ENCODE peak calls at places on chromosomes 16 and 17, in five cellular contexts. J is A549; H is NAMALWA; O is occipital lobe; I is activated T-cell treated with anti-CD3 and anti-CD28 coated beads, Interleukin-2, amount 50 U/mL, for 72 hours. X is an unnamed sample.

GRCh38 chr17:17506893-17507464 is 10.8 kb upstream of the RASD1 start:
- DNase-seq in J (no peak), H (no peak), O (peak), I (no peak), X (no peak)

GRCh38 chr16:46973457-46974324 is at the start of gene DNAJA2:
- DNase-seq in J (peak), H (peak), O (peak), I (peak), X (peak)

GRCh38 chr16:49856741-49857330 is 924 bp upstream of the ZNF423 start:
- DNase-seq in J (peak), H (no peak), O (peak), I (peak), X (peak)

GRCh38 chr17:38889745-38890409 is 20.0 kb downstream of the LASP1 start:
- DNase-seq in J (no peak), H (no peak), O (no peak), I (no peak), X (no peak)

GRCh38 chr17:78798695-78799559 is 16.9 kb upstream of the CYTH1 start:
- DNase-seq in J (no peak), H (peak), O (no peak), I (peak), X (no peak)

GRCh38 chr16:80759419-80760162 is 44.8 kb downstream of the CDYL2 start:
- DNase-seq in J (no peak), H (no peak), O (no peak), I (no peak), X (no peak)

GRCh38 chr17:40087903-40088718 is 12.3 kb downstream of the NR1D1 start:
- DNase-seq in J (no peak), H (no peak), O (no peak), I (no peak), X (no peak)

GRCh38 chr17:19271751-19272357 is 34.7 kb downstream of the EPN2 start:
- DNase-seq in J (no peak), H (no peak), O (no peak), I (no peak), X (no peak)

GRCh38 chr17:8426094-8426720 is 9.5 kb upstream of the NDEL1 start:
- DNase-seq in J (no peak), H (no peak), O (no peak), I (no peak), X (no peak)

GRCh38 chr16:23729503-23730424 is 16.7 kb upstream of the ERN2 start:
- DNase-seq in J (no peak), H (no peak), O (no peak), I (no peak), X (no peak)

GRCh38 chr16:990516-991291 is 9.1 kb downstream of the SOX8 start:
- DNase-seq in J (no peak), H (no peak), O (no peak), I (no peak), X (no peak)

GRCh38 chr17:29836643-29837042 is 93.4 kb downstream of the SSH2 start:
- DNase-seq in J (no peak), H (no peak), O (no peak), I (no peak), X (no peak)

GRCh38 chr17:728911-729310 is 3.5 kb upstream of the TLCD3A start:
- DNase-seq in J (no peak), H (no peak), O (no peak), I (no peak), X (no peak)

GRCh38 chr16:85306071-85306792 is 194.0 kb upstream of the CIBAR2 start:
- DNase-seq in J (no peak), H (peak), O (no peak), I (peak), X (peak)

GRCh38 chr17:77203436-77203835 is 62.7 kb downstream of the SEC14L1 start:
- DNase-seq in J (no peak), H (no peak), O (no peak), I (no peak), X (no peak)

GRCh38 chr16:21599994-21600773 is 807 bp downstream of the METTL9 start:
- DNase-seq in J (no peak), H (peak), O (no peak), I (peak), X (peak)

GRCh38 chr17:52986056-52986662 is 827.6 kb upstream of the CA10 start:
- DNase-seq in J (no peak), H (no peak), O (no peak), I (no peak), X (no peak)

GRCh38 chr17:60390881-60391418 is 983 bp downstream of the USP32 start:
- DNase-seq in J (peak), H (peak), O (peak), I (peak), X (peak)

GRCh38 chr17:68509151-68510057 is 2.8 kb upstream of the PRKAR1A start:
- DNase-seq in J (no peak), H (peak), O (no peak), I (peak), X (peak)

GRCh38 chr17:45246861-45247428 is 14.9 kb downstream of the SPATA32 start:
- DNase-seq in J (peak), H (no peak), O (no peak), I (peak), X (peak)

GRCh38 chr17:55674107-55674506 is 48.6 kb downstream of the TMEM100 start:
- DNase-seq in J (no peak), H (no peak), O (no peak), I (no peak), X (no peak)

GRCh38 chr16:11202260-11203091 is 53.5 kb downstream of the SOCS1 start:
- DNase-seq in J (no peak), H (no peak), O (no peak), I (no peak), X (no peak)

X was measured in thyroid gland.